ENCODE peak calls at places on chromosomes 16 and 17, in four cellular contexts. E, R, Q and F are unnamed samples.

GRCh38 chr16:56600398-56600999 is 7.9 kb upstream of the MT2A start:
- DNase-seq in E (peak), R (no peak), Q (no peak), F (peak)

GRCh38 chr16:87762071-87762571 is 3.7 kb downstream of the KLHDC4 start:
- DNase-seq in E (no peak), R (no peak), Q (no peak), F (no peak)

GRCh38 chr16:24668481-24669001 is 60.9 kb upstream of the TNRC6A start:
- DNase-seq in E (no peak), R (no peak), Q (no peak), F (peak)

GRCh38 chr17:74442670-74443515 is 11.0 kb downstream of the GPRC5C start:
- DNase-seq in E (peak), R (peak), Q (peak), F (peak)

GRCh38 chr17:61385091-61385868 is 14.4 kb upstream of the TBX2 start:
- DNase-seq in E (no peak), R (no peak), Q (no peak), F (no peak)

GRCh38 chr16:48507886-48508285 is 102.1 kb downstream of the N4BP1 start:
- DNase-seq in E (no peak), R (peak), Q (no peak), F (no peak)

GRCh38 chr17:40341808-40342574 is 22.5 kb downstream of the GJD3 start:
- DNase-seq in E (peak), R (peak), Q (peak), F (peak)

GRCh38 chr16:55697867-55698266 is 42.1 kb downstream of the SLC6A2 start:
- DNase-seq in E (no peak), R (no peak), Q (no peak), F (no peak)

GRCh38 chr17:5500247-5500803 is 14.0 kb downstream of the MIS12 start:
- DNase-seq in E (no peak), R (no peak), Q (no peak), F (no peak)

GRCh38 chr16:72939247-72939646 is 108.7 kb downstream of the ZFHX3 start:
- DNase-seq in E (no peak), R (peak), Q (no peak), F (no peak)

DNA sequence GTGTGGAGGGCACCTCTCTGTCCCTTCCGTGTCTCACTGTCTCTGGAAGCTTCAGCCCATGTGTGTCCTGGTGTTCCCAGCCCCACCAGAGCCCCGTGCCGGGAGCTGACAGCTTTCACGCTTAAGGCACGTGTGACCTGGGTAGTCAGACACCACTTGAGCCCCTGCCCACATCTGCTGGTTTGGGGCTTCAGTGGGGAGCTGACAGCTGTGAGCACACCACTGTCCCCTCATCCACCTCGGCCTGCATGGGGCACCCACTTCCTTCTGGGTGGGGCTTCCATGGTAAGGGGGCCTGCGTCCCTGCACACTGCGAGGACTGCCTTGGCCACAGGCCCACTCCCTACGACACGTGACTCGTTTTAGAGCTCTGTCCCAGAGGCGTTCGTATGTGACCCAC is 2.6 kb upstream of the TEDC2 start:
- DNase-seq in E (no peak), R (no peak), Q (peak), F (no peak)
- TF ChIP-seq POLR2A in E (no peak), R (no peak), Q (no peak), F (no peak)

GRCh38 chr17:78146471-78146869 is 285 bp downstream of the C17orf99 start:
- DNase-seq in E (no peak), R (no peak), Q (peak), F (no peak)
- TF ChIP-seq CTCF in E (no peak), R (no peak), Q (no peak), F (no peak)

DNA sequence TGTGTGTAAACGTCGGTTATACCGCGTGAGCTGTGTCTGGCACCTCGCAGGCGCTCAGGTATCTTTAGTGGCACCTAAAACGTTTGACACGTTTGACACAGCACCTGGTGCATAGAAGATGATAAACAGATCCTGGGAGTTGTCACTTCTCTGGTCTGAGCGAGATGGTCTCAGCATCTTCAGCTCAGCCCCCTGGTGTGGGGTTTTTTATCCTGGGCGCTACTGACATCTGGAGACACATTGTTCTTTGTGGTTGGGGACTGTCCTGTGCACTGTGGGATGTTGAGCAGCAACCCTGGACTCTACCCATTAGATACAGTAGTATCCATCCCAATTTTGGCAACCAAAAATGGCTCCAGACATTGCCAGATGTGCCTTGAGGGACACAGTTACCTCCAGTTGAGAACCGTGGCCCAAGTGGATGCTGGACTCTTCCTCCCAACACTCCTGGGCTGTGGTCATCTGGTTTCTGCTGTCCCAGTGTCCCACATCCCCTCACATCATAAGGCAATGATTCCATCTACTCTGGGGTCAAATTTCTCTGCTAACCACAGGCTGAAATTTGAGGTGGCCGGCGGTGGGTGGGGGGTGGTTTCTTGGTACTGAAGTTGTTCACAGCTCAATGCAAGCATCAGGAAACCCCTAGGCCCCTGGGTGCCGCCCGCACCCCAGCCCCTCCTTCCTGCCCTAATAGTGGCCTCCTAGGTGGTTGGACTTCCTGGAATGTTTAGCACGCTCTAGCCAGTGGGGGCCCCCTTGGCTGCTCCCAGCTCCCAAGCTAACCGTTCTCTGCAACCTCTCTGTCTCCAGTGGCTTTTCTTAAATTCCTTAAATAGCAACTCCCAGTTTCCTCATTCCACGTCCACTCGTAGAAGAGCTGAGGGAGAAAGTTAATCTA is 124.7 kb downstream of the ABCC1 start:
- DNase-seq in E (no peak), R (no peak), Q (no peak), F (peak)
- H3K27ac ChIP-seq in E (peak), R (peak), Q (no peak), F (no peak)

GRCh38 chr17:20279631-20280030 is 187.7 kb downstream of the LGALS9B start:
- DNase-seq in E (no peak), R (no peak), Q (no peak), F (no peak)
- TF ChIP-seq POLR2A in E (no peak), R (no peak), Q (no peak), F (no peak)

GRCh38 chr17:68738044-68738443 is 136.9 kb upstream of the FAM20A start:
- DNase-seq in E (no peak), R (no peak), Q (peak), F (peak)

GRCh38 chr17:68734911-68735310 is 133.7 kb upstream of the FAM20A start:
- DNase-seq in E (no peak), R (no peak), Q (no peak), F (no peak)

DNA sequence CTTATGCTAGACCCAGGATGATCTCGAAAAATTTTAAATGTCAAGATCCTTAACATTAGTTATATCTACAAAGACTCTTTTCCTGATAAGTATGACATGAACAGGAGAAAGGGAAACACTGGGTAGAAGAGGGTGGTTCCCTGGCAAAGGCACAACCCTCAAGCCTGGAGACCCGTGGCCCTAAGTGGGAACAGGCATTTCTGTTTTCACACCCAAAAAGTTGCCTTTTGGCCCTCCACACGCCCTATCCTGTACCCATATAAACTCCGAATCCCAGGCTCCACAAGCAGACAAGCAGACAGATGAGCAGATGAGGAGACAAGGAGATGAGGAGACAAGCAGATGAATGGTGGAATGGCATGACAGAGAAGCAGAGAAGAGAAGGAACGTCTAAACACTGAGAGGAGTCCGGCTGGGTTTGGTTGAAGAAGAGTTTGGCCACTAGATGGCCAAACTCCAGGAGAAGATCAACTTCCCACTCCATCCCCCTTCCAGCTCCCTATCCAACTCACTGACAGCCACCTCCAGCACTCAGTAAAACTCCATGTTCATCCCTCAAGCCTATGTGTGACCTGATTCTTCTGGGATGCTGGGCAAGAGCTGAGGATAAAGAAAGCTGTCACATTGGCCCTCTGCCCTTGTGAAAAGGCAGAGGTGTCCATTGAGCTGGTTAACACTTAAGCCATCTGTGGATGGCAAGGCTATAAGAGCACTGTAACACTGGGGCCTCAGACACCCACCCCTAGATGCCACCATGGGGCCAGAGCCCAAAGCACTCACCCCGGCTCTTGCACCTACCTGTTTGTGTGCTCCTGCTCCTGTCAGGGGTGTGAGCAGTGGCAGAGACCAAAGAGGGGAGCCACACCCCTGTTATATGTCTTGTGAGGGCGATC is 139.6 kb upstream of the FAM20A start:
- DNase-seq in E (no peak), R (no peak), Q (no peak), F (no peak)
- TF ChIP-seq CTCF in E (peak), R (no peak), Q (no peak), F (no peak)

GRCh38 chr16:88920618-88921602 is 54.5 kb upstream of the PABPN1L start:
- DNase-seq in E (peak), R (peak), Q (no peak), F (peak)
- H3K27ac ChIP-seq in E (no peak), R (peak), Q (no peak), F (no peak)

GRCh38 chr17:8384801-8385335 is 1.9 kb upstream of the RPL26 start:
- DNase-seq in E (no peak), R (no peak), Q (no peak), F (no peak)

GRCh38 chr17:8380049-8380448 is 2.9 kb downstream of the RPL26 start:
- DNase-seq in E (no peak), R (no peak), Q (no peak), F (no peak)

GRCh38 chr17:8382052-8382879 is 727 bp downstream of the RPL26 start:
- DNase-seq in E (peak), R (no peak), Q (no peak), F (no peak)

GRCh38 chr17:8383143-8383974 is at the start of gene RPL26:
- DNase-seq in E (peak), R (peak), Q (peak), F (peak)

GRCh38 chr17:8382880-8383142 is 182 bp downstream of the RPL26 start:
- DNase-seq in E (no peak), R (no peak), Q (no peak), F (no peak)
- TF ChIP-seq POLR2A in E (peak), R (peak), Q (no peak), F (no peak)

GRCh38 chr17:82913304-82914043 is 73.7 kb upstream of the ZNF750 start:
- DNase-seq in E (no peak), R (no peak), Q (no peak), F (no peak)
- TF ChIP-seq CTCF in E (peak), R (no peak), Q (no peak), F (no peak)

GRCh38 chr17:76714822-76715461 is 4.2 kb upstream of the MXRA7 start:
- DNase-seq in E (no peak), R (peak), Q (peak), F (peak)

GRCh38 chr17:76714336-76714735 is 3.6 kb upstream of the MXRA7 start:
- DNase-seq in E (no peak), R (no peak), Q (peak), F (no peak)

GRCh38 chr17:76715462-76715830 is 4.7 kb upstream of the MXRA7 start:
- DNase-seq in E (no peak), R (no peak), Q (no peak), F (no peak)

GRCh38 chr17:76716146-76716833 is 5.5 kb upstream of the MXRA7 start:
- DNase-seq in E (no peak), R (peak), Q (peak), F (peak)

GRCh38 chr17:76713765-76714164 is 3.0 kb upstream of the MXRA7 start:
- DNase-seq in E (no peak), R (no peak), Q (peak), F (no peak)
- H3K27ac ChIP-seq in E (no peak), R (no peak), Q (no peak), F (no peak)